ENCODE peak calls at places on chromosomes 2 and 18, in five cellular contexts. S is transverse colon, H is HL-60, V is K562, U is endothelial cell of umbilical vein. O is an unnamed sample.

GRCh38 chr18:23136326-23137092 is 1.2 kb downstream of the CABLES1 start:
- DNase-seq in V (no peak), U (no peak), S (no peak), H (no peak), O (peak)

GRCh38 chr2:200786423-200786822 is 25.3 kb upstream of the BZW1 start:
- DNase-seq in U (peak), H (no peak), V (no peak), S (no peak), O (no peak)

GRCh38 chr2:237968048-237968862 is 1.4 kb downstream of the UBE2F start:
- DNase-seq in V (peak), U (peak), H (peak), S (peak), O (peak)

GRCh38 chr2:154243685-154244084 is 372.0 kb downstream of the GALNT13 start:
- DNase-seq in V (no peak), U (no peak), S (no peak), H (no peak), O (no peak)

GRCh38 chr18:62368100-62368499 is 43.0 kb downstream of the TNFRSF11A start:
- DNase-seq in U (no peak), S (no peak), H (no peak), V (no peak), O (no peak)

GRCh38 chr2:53275743-53276142 is 491.9 kb upstream of the CHAC2 start:
- DNase-seq in U (no peak), S (no peak), V (no peak), H (no peak), O (no peak)

GRCh38 chr18:56641714-56642331 is 3.4 kb upstream of the TXNL1 start:
- DNase-seq in U (peak), V (no peak), S (no peak), H (no peak), O (no peak)

GRCh38 chr2:189411860-189412259 is 29.4 kb upstream of the WDR75 start:
- DNase-seq in S (no peak), U (peak), H (no peak), V (no peak), O (no peak)

GRCh38 chr2:216465580-216466197 is 33.0 kb upstream of the RPL37A start:
- DNase-seq in S (no peak), U (no peak), H (no peak), V (no peak), O (no peak)

GRCh38 chr18:47545613-47546012 is 294.2 kb upstream of the SKOR2 start:
- DNase-seq in U (no peak), V (no peak), S (no peak), H (no peak), O (no peak)

GRCh38 chr2:208042041-208042440 is 16.7 kb upstream of the PLEKHM3 start:
- DNase-seq in H (no peak), V (no peak), U (no peak), S (peak), O (no peak)

GRCh38 chr2:25491966-25492532 is 150.3 kb upstream of the DNMT3A start:
- DNase-seq in V (no peak), H (no peak), S (no peak), U (peak), O (no peak)

GRCh38 chr2:28400434-28400833 is 7.8 kb downstream of the FOSL2 start:
- DNase-seq in S (no peak), V (no peak), H (no peak), U (no peak), O (no peak)

GRCh38 chr2:105800036-105800755 is 55.5 kb downstream of the NCK2 start:
- DNase-seq in S (no peak), H (peak), V (no peak), U (peak), O (no peak)

GRCh38 chr2:161102770-161103450 is 57.3 kb upstream of the TANK start:
- DNase-seq in U (peak), V (no peak), S (no peak), H (no peak), O (no peak)

GRCh38 chr2:85401844-85402243 is 8.3 kb downstream of the CAPG start:
- DNase-seq in S (no peak), U (no peak), V (no peak), H (peak), O (no peak)

GRCh38 chr2:223894009-223894408 is 51.1 kb downstream of the WDFY1 start:
- DNase-seq in V (no peak), S (no peak), U (no peak), H (no peak), O (no peak)

GRCh38 chr2:169361706-169362345 is 508 bp downstream of the LRP2 start:
- DNase-seq in V (no peak), U (peak), S (no peak), H (no peak), O (peak)

GRCh38 chr2:211729433-211729832 is 809.2 kb downstream of the ERBB4 start:
- DNase-seq in U (no peak), V (no peak), S (no peak), H (no peak), O (no peak)

GRCh38 chr2:85692039-85692645 is 2.0 kb upstream of the GNLY start:
- DNase-seq in S (no peak), U (no peak), V (no peak), H (no peak), O (no peak)

GRCh38 chr2:37858725-37859267 is 66.3 kb upstream of the RMDN2 start:
- DNase-seq in V (no peak), U (no peak), S (no peak), H (no peak), O (no peak)

GRCh38 chr2:44392338-44392943 is 30.7 kb downstream of the CAMKMT start:
- DNase-seq in H (peak), S (peak), U (peak), V (peak), O (no peak)

GRCh38 chr18:25445430-25445829 is 93.5 kb upstream of the ZNF521 start:
- DNase-seq in V (no peak), U (no peak), S (no peak), H (no peak), O (no peak)

GRCh38 chr2:5914831-5915611 is 222.8 kb downstream of the SOX11 start:
- DNase-seq in H (no peak), V (no peak), U (no peak), S (no peak), O (no peak)

GRCh38 chr2:48946444-48947048 is 191.0 kb upstream of the LHCGR start:
- DNase-seq in S (peak), H (peak), V (peak), U (peak), O (no peak)

GRCh38 chr2:241451840-241452461 is 56.4 kb downstream of the STK25 start:
- DNase-seq in U (no peak), S (no peak), H (no peak), V (no peak), O (no peak)

GRCh38 chr2:71631411-71631931 is 178.1 kb downstream of the DYSF start:
- DNase-seq in S (no peak), V (no peak), U (no peak), H (no peak), O (peak)

GRCh38 chr2:21317131-21317530 is 193.4 kb downstream of the TDRD15 start:
- DNase-seq in V (peak), U (peak), H (no peak), S (peak), O (no peak)

GRCh38 chr2:189261431-189261841 is 81.9 kb upstream of the COL5A2 start:
- DNase-seq in S (no peak), V (no peak), H (no peak), U (peak), O (no peak)

GRCh38 chr2:37819228-37819627 is 105.9 kb upstream of the RMDN2 start:
- DNase-seq in U (no peak), H (no peak), S (no peak), V (no peak), O (no peak)

GRCh38 chr2:113705982-113706523 is 50.4 kb downstream of the SLC35F5 start:
- DNase-seq in S (no peak), H (no peak), U (no peak), V (no peak), O (no peak)

GRCh38 chr2:8046849-8047248 is 635.0 kb upstream of the ID2 start:
- DNase-seq in H (no peak), U (no peak), V (no peak), S (no peak), O (no peak)

GRCh38 chr2:8045081-8045614 is 636.7 kb upstream of the ID2 start:
- DNase-seq in S (no peak), H (no peak), V (no peak), U (no peak), O (no peak)

GRCh38 chr2:8039732-8040131 is 642.1 kb upstream of the ID2 start:
- DNase-seq in S (no peak), U (no peak), V (no peak), H (no peak), O (no peak)

GRCh38 chr2:8043295-8043694 is 638.6 kb upstream of the ID2 start:
- DNase-seq in S (no peak), H (no peak), V (no peak), U (no peak), O (no peak)

DNA sequence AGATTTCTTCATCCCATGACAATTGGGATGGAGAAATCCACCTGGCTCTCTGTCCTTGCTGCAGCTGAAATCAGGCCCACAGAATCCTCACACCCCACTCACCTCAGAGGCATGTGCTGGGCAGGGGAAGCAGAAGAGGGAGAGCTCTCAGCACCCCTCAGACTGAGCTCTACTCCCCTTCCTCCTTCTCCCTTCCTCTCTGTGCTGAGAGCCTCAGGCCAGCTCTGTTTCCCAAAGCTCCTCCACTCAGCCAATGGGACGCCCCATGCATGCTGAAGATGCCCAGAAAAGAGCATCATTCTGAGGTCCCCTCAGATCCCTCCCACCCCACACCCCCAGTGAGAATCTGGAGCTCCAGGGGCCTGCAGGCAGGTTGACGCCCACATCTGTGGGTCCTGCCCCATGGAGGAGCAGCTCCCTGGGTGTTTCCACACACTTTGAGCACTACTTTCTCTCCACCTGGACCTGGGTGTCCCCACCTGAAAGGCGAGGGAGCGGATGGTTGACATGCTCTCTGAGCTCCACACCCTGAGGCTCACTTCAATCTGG is 637.7 kb upstream of the ID2 start:
- DNase-seq in H (no peak), U (no peak), V (no peak), S (no peak), O (no peak)
- TF ChIP-seq POLR2AphosphoS5 in H (no peak), U (no peak), V (no peak), S (no peak), O (no peak)

DNA sequence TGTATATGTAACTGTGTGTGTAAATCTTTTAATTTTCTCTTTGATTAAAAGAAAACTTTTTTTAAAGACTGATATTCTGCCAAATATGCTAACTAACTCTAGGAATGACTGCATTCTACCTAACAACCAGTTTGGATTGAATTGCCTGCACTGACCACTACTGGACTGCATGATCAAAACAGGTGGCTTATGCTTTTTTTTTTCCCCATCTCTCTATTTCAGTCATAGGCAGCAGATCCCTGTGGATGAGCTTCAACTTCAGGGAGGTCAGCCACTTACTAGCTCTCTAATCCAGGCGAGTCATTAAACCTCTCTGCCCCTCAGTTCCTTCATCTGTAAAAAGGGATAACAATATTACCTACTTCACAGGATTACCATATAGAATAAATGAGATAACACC is 138.6 kb upstream of the SERTAD2 start:
- DNase-seq in V (no peak), S (no peak), H (no peak), U (peak), O (no peak)
- TF ChIP-seq CTCF in V (peak), S (no peak), H (no peak), U (peak), O (no peak)

GRCh38 chr18:79692886-79693285 is 13.3 kb downstream of the CTDP1 start:
- DNase-seq in H (no peak), V (no peak), U (no peak), S (no peak), O (peak)
- H3K27ac ChIP-seq in H (no peak), V (no peak), U (no peak), S (no peak), O (no peak)

GRCh38 chr2:159157361-159158045 is 129.0 kb downstream of the WDSUB1 start:
- DNase-seq in S (no peak), V (no peak), H (no peak), U (peak), O (no peak)

GRCh38 chr2:159155315-159155714 is 131.2 kb downstream of the WDSUB1 start:
- DNase-seq in S (peak), U (no peak), H (no peak), V (no peak), O (peak)

GRCh38 chr2:159155791-159156190 is 130.7 kb downstream of the WDSUB1 start:
- DNase-seq in V (no peak), H (no peak), U (no peak), S (no peak), O (no peak)

GRCh38 chr2:159153463-159153862 is 133.0 kb downstream of the WDSUB1 start:
- DNase-seq in U (no peak), H (no peak), S (peak), V (no peak), O (peak)

GRCh38 chr2:159156834-159157233 is 129.7 kb downstream of the WDSUB1 start:
- DNase-seq in S (no peak), U (no peak), V (no peak), H (no peak), O (peak)
- TF ChIP-seq POLR2AphosphoS5 in S (no peak), U (no peak), V (no peak), H (no peak), O (no peak)

DNA sequence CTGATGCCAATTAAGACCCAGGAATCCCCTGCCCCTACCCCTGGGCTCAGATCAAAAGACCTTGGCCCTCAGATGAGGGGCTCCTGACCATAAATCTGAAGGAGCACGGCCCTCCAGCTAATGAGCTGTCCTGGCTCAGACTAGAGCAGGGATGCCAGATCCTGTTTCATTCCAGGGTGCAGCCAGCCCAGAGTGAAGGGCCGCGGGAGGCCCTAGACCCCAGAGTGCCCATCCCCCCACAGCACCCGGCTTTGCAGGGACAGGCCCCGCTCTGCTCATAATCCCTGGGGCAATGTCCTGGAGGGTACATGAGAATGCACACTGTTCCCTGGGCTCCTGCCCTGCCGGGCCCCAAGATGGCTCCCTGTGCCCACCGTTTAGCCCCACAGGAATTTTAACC is 85.1 kb downstream of the SDC1 start:
- DNase-seq in V (no peak), H (no peak), S (no peak), U (no peak), O (no peak)
- TF ChIP-seq CTCF in V (no peak), H (no peak), S (no peak), U (no peak), O (no peak)

GRCh38 chr2:70123051-70123828 is 36.0 kb downstream of the PCBP1 start:
- DNase-seq in S (peak), V (peak), U (no peak), H (no peak), O (no peak)

GRCh38 chr2:70124983-70125480 is 37.8 kb downstream of the PCBP1 start:
- DNase-seq in U (peak), H (peak), V (peak), S (peak), O (peak)

GRCh38 chr2:70121627-70122372 is 34.5 kb downstream of the PCBP1 start:
- DNase-seq in V (no peak), H (no peak), U (no peak), S (no peak), O (no peak)

GRCh38 chr2:70123829-70124117 is 36.5 kb downstream of the PCBP1 start:
- DNase-seq in H (no peak), V (no peak), U (no peak), S (no peak), O (no peak)

GRCh38 chr2:70122470-70122869 is 35.2 kb downstream of the PCBP1 start:
- DNase-seq in H (no peak), S (no peak), V (no peak), U (no peak), O (no peak)
- H3K27ac ChIP-seq in H (peak), S (peak), V (peak), U (no peak), O (peak)

GRCh38 chr2:98771264-98771663 is 40.3 kb upstream of the MGAT4A start:
- DNase-seq in S (no peak), V (no peak), H (no peak), U (no peak), O (no peak)

GRCh38 chr2:98771771-98772521 is 41.0 kb upstream of the MGAT4A start:
- DNase-seq in V (no peak), U (no peak), H (peak), S (no peak), O (no peak)

GRCh38 chr2:98769784-98770183 is 38.9 kb upstream of the MGAT4A start:
- DNase-seq in U (no peak), H (no peak), V (no peak), S (no peak), O (peak)

GRCh38 chr2:98772531-98772930 is 41.6 kb upstream of the MGAT4A start:
- DNase-seq in V (no peak), S (no peak), H (peak), U (no peak), O (no peak)

DNA sequence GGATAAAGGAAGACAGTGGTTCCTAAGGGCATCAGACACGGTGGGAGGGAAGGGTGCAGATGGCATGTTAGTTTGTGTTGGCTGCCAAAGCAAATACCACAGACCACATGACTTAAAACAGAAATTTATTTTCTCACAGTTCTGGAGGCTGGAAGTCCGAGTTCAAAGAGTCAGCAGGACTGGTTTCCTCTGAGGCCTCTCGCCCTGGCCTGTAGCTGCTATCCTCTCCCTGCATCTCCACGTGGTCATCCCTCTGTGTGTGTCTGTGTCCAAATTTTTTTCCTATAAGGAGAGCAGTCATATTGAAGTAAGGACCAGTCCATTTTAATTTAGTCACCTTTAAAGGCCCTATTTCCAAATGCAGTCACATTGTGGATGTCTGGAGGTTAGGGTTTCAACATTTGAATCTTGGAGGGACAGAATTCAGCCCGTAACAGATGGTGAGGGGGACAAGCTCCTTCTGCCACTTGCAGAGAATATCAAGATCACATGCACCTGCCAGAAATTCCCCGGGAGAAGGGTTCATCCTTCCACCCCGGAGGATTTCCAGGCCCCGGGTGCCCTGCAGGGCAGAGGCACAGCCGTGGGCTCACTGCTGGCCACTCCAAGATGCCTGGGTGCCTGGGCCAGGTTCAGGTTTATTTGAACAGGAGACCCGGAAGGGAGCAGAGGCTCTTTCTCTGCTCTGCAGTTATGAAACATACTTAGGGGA is 38.0 kb upstream of the MGAT4A start:
- DNase-seq in S (no peak), H (no peak), U (peak), V (no peak), O (no peak)
- TF ChIP-seq POLR2AphosphoS5 in S (no peak), H (no peak), U (peak), V (no peak), O (no peak)

GRCh38 chr2:132678498-132678897 is 8.5 kb upstream of the LYPD1 start:
- DNase-seq in U (no peak), H (no peak), V (no peak), S (no peak), O (no peak)

GRCh38 chr2:132681766-132682165 is 11.8 kb upstream of the LYPD1 start:
- DNase-seq in V (no peak), U (peak), H (no peak), S (no peak), O (no peak)

GRCh38 chr2:132677661-132678060 is 7.7 kb upstream of the LYPD1 start:
- DNase-seq in U (no peak), V (no peak), H (no peak), S (no peak), O (no peak)

GRCh38 chr2:132670961-132671781 is 1.2 kb upstream of the LYPD1 start:
- DNase-seq in S (no peak), U (peak), V (no peak), H (no peak), O (peak)

DNA sequence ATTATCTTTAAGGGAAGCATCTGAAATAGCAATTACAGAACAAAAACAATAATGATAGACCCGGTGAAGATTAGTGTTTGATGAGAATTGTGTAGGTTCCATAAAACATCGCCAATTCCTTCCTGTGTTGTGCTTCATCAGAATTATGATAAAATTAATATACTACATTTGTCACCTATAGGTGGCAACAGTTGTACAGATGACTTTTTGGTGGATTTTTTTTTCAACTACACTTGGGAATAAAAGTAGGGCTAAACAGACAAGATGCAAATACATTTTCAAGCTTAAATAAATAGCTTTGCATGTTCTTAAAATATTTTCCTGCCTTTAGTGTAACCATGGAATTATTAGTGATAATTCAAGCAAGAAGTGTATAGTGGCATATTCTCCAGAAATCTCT is 7.0 kb upstream of the LYPD1 start:
- DNase-seq in U (peak), H (no peak), V (no peak), S (no peak), O (no peak)
- TF ChIP-seq CTCF in U (no peak), H (no peak), V (no peak), S (no peak), O (no peak)

O was measured in upper lobe of left lung.